ENCODE peak calls at places on chromosomes 4 and X, in five cellular contexts. F, J, V, P and E are unnamed samples.

GRCh38 chr4:185682236-185682635 is 129.8 kb downstream of the SORBS2 start:
- DNase-seq in F (peak), J (no peak), V (no peak), P (no peak), E (peak)

GRCh38 chrX:17078031-17078730 is 131.7 kb downstream of the REPS2 start:
- DNase-seq in F (peak), J (no peak), V (no peak), P (no peak), E (no peak)

GRCh38 chrX:78455901-78456300 is 128.5 kb upstream of the CYSLTR1 start:
- DNase-seq in F (peak), J (no peak), V (no peak), P (no peak), E (no peak)

GRCh38 chr4:189660737-189661330 is 279.8 kb upstream of the FRG1 start:
- DNase-seq in F (no peak), J (no peak), V (no peak), P (no peak), E (no peak)

GRCh38 chrX:19776753-19777152 is 110.6 kb downstream of the SH3KBP1 start:
- DNase-seq in F (no peak), J (no peak), V (peak), P (no peak), E (no peak)

GRCh38 chr4:40909363-40909876 is 159.7 kb downstream of the NSUN7 start:
- DNase-seq in F (peak), J (no peak), V (no peak), P (no peak), E (no peak)

GRCh38 chr4:105061136-105061696 is 85.5 kb upstream of the TET2 start:
- DNase-seq in F (peak), J (no peak), V (peak), P (peak), E (peak)

GRCh38 chr4:183504930-183505555 is at the start of gene ING2:
- DNase-seq in F (peak), J (no peak), V (peak), P (no peak), E (peak)

GRCh38 chrX:20046270-20046669 is 55.4 kb upstream of the BCLAF3 start:
- DNase-seq in F (no peak), J (no peak), V (no peak), P (no peak), E (no peak)

GRCh38 chr4:185128272-185129119 is 14.6 kb upstream of the SLC25A4 start:
- DNase-seq in F (peak), J (peak), V (no peak), P (no peak), E (no peak)

GRCh38 chrX:12770440-12770839 is 20.8 kb upstream of the PRPS2 start:
- DNase-seq in F (no peak), J (no peak), V (peak), P (no peak), E (peak)

GRCh38 chrX:110316351-110317078 is 1.4 kb downstream of the AMMECR1 start:
- DNase-seq in F (no peak), J (no peak), V (no peak), P (no peak), E (peak)

GRCh38 chr4:165502919-165503907 is 124.4 kb downstream of the CPE start:
- DNase-seq in F (peak), J (no peak), V (no peak), P (no peak), E (no peak)

GRCh38 chrX:119391279-119391678 is 7.9 kb upstream of the SLC25A43 start:
- DNase-seq in F (peak), J (no peak), V (peak), P (no peak), E (peak)

GRCh38 chr4:85489273-85489672 is 14.3 kb downstream of the ARHGAP24 start:
- DNase-seq in F (no peak), J (no peak), V (peak), P (no peak), E (no peak)

GRCh38 chr4:153452661-153453378 is 13.3 kb upstream of the TMEM131L start:
- DNase-seq in F (no peak), J (no peak), V (no peak), P (no peak), E (no peak)

GRCh38 chrX:56968980-56969379 is 26.4 kb downstream of the SPIN3 start:
- DNase-seq in F (no peak), J (no peak), V (no peak), P (no peak), E (no peak)